ENCODE peak calls at places on chromosomes 13 and 19, in seven cellular contexts. U is neural progenitor cell, D is IMR-90, I is AG08395, L is fibroblast of the conjunctiva, Q is NCI-H82, V is activated T-helper 1 cell treated with Interleukin-2 at 50 U/mL for 16 hours. C is an unnamed sample.

GRCh38 chr19:46372901-46373572 is 26.1 kb downstream of the PPP5C start:
- DNase-seq in D (no peak), I (peak; percentile 63), Q (no peak), L (no peak), U (peak; percentile 59), V (no peak), C (no peak)

GRCh38 chr19:14440049-14440448 is 6.9 kb downstream of the PKN1 start:
- DNase-seq in D (no peak), L (no peak), Q (no peak), U (no peak), I (no peak), V (peak; percentile 68), C (no peak)

GRCh38 chr19:15154002-15154612 is 46.7 kb downstream of the NOTCH3 start:
- DNase-seq in I (peak; percentile 54), U (peak; percentile 54), Q (peak; percentile 76), L (peak; percentile 26), V (no peak), D (peak; percentile 53), C (no peak)

GRCh38 chr19:2207991-2208860 is 27.9 kb downstream of the PLEKHJ1 start:
- DNase-seq in Q (peak; percentile 40), V (no peak), D (peak; percentile 57), L (peak; percentile 53), U (peak; percentile 83), I (peak; percentile 97), C (no peak)

GRCh38 chr19:17790059-17790780 is 4.7 kb upstream of the B3GNT3 start:
- DNase-seq in L (no peak), U (no peak), I (no peak), D (no peak), Q (no peak), V (no peak), C (no peak)

GRCh38 chr19:11698231-11698630 is 40.5 kb downstream of the ZNF823 start:
- DNase-seq in V (no peak), I (no peak), D (no peak), Q (no peak), U (no peak), L (no peak), C (no peak)

GRCh38 chr13:54124700-54125099 is 1096.1 kb downstream of the OLFM4 start:
- DNase-seq in L (no peak), U (no peak), D (no peak), I (no peak), V (no peak), Q (no peak), C (no peak)

GRCh38 chr19:10305139-10305806 is 4.3 kb downstream of the ZGLP1 start:
- DNase-seq in I (peak; percentile 50), U (no peak), Q (peak; percentile 70), L (no peak), V (no peak), D (peak; percentile 73), C (no peak)

GRCh38 chr19:4360641-4361151 is 17.3 kb downstream of the MPND start:
- DNase-seq in D (no peak), L (no peak), V (no peak), U (no peak), Q (no peak), I (no peak), C (no peak)

GRCh38 chr13:88887045-88887662 is 1216.0 kb downstream of the SLITRK5 start:
- DNase-seq in D (no peak), L (no peak), I (no peak), U (peak; percentile 10), Q (peak; percentile 26), V (no peak), C (no peak)

GRCh38 chr13:107669356-107669755 is 546.0 kb downstream of the LIG4 start:
- DNase-seq in I (no peak), V (no peak), U (no peak), D (peak; percentile 79), L (no peak), Q (no peak), C (no peak)

GRCh38 chr19:18009412-18010066 is 1.6 kb downstream of the ARRDC2 start:
- DNase-seq in I (peak; percentile 69), Q (no peak), V (no peak), D (peak; percentile 17), U (no peak), L (no peak), C (no peak)

GRCh38 chr19:53158119-53158656 is 665 bp downstream of the ZNF347 start:
- DNase-seq in L (no peak), Q (peak; percentile 40), D (peak; percentile 15), I (peak; percentile 30), V (peak; percentile 2), U (peak; percentile 67), C (peak; percentile 29)

GRCh38 chr13:49497272-49497671 is 1.5 kb downstream of the PHF11 start:
- DNase-seq in D (no peak), Q (no peak), U (no peak), L (no peak), I (no peak), V (no peak), C (no peak)

GRCh38 chr19:27746691-27747380 is 1466.1 kb downstream of the UQCRFS1 start:
- DNase-seq in D (peak; percentile 1), V (no peak), L (no peak), I (peak; percentile 41), Q (no peak), U (peak; percentile 66), C (peak; percentile 16)

GRCh38 chr19:31627824-31628223 is 278.6 kb upstream of the TSHZ3 start:
- DNase-seq in U (peak; percentile 31), L (no peak), Q (no peak), I (no peak), D (no peak), V (no peak), C (no peak)

GRCh38 chr19:7979559-7979958 is 25.9 kb downstream of the ELAVL1 start:
- DNase-seq in D (no peak), I (no peak), L (no peak), Q (no peak), U (no peak), V (no peak), C (no peak)

C was measured in uterus.